ENCODE peak calls at places on chromosomes 5 and 9, in nine cellular contexts. K is CD4-positive, CD25-positive, alpha-beta regulatory T cell; A is heart right ventricle; V is aorta; L is heart left ventricle; T is tibial nerve; F is K562; O is SJCRH30; M is mammary epithelial cell. B is an unnamed sample.
A peak's percentile ranks its signal among the peaks of the same experiment; 100 is the strongest.

GRCh38 chr5:149550267-149550582 is 1.0 kb downstream of the CSNK1A1 start:
- DNase-seq in K (no peak), A (no peak), V (no peak), L (no peak), T (no peak), F (no peak), O (no peak), M (no peak), B (no peak)

GRCh38 chr5:171849585-171850353 is 64.2 kb downstream of the SMIM23 start:
- DNase-seq in K (no peak), A (no peak), V (no peak), L (peak; percentile 41), T (no peak), F (no peak), O (no peak), M (no peak), B (peak; percentile 81)

GRCh38 chr5:76701298-76701697 is 14.6 kb upstream of the F2R start:
- DNase-seq in K (no peak), A (no peak), V (no peak), L (peak; percentile 33), T (peak; percentile 41), F (no peak), O (peak; percentile 99), M (peak; percentile 97), B (no peak)

GRCh38 chr5:174837919-174838902 is 113.8 kb downstream of the MSX2 start:
- DNase-seq in K (no peak), A (no peak), V (no peak), L (peak; percentile 39), T (no peak), F (peak; percentile 9), O (peak; percentile 81), M (peak; percentile 7), B (no peak)

GRCh38 chr5:54743997-54744788 is 226.6 kb downstream of the SNX18 start:
- DNase-seq in K (peak; percentile 76), A (no peak), V (peak; percentile 60), L (no peak), T (no peak), F (peak; percentile 78), O (peak; percentile 37), M (peak; percentile 95), B (no peak)

GRCh38 chr5:174320051-174320450 is 274.5 kb downstream of the NSG2 start:
- DNase-seq in K (no peak), A (no peak), V (no peak), L (no peak), T (no peak), F (no peak), O (peak; percentile 22), M (no peak), B (no peak)

GRCh38 chr5:156124713-156125112 is 202.3 kb upstream of the SGCD start:
- DNase-seq in K (no peak), A (no peak), V (no peak), L (no peak), T (no peak), F (no peak), O (no peak), M (no peak), B (no peak)

GRCh38 chr5:137217599-137218200 is 281.4 kb downstream of the SPOCK1 start:
- DNase-seq in K (no peak), A (no peak), V (no peak), L (no peak), T (no peak), F (no peak), O (no peak), M (peak; percentile 64), B (no peak)

GRCh38 chr9:11086561-11086960 is 473.8 kb upstream of the PTPRD start:
- DNase-seq in K (no peak), A (no peak), V (no peak), L (no peak), T (no peak), F (no peak), O (no peak), M (no peak), B (no peak)

GRCh38 chr5:111271885-111272284 is 47.7 kb downstream of the CAMK4 start:
- DNase-seq in K (no peak), A (no peak), V (no peak), L (no peak), T (no peak), F (no peak), O (no peak), M (peak; percentile 46), B (no peak)

GRCh38 chr5:96984506-96985192 is 48.8 kb downstream of the LNPEP start:
- DNase-seq in K (no peak), A (no peak), V (no peak), L (no peak), T (no peak), F (no peak), O (no peak), M (no peak), B (no peak)

GRCh38 chr9:137947012-137947411 is 69.4 kb downstream of the CACNA1B start:
- DNase-seq in K (no peak), A (no peak), V (no peak), L (no peak), T (no peak), F (peak; percentile 16), O (no peak), M (no peak), B (no peak)

GRCh38 chr5:124654418-124654817 is 92.0 kb downstream of the ZNF608 start:
- DNase-seq in K (no peak), A (no peak), V (no peak), L (no peak), T (no peak), F (peak; percentile 43), O (peak; percentile 36), M (no peak), B (no peak)
- H3K4me1 ChIP-seq in K (peaks cover 19% of the 10 kb centered on the region), A (peaks cover 76% of the 10 kb centered on the region), V (no peaks in the 10 kb centered on the region), L (peaks cover 23% of the 10 kb centered on the region), T (peaks cover 38% of the 10 kb centered on the region), F (peaks cover 18% of the 10 kb centered on the region), O (peaks cover 44% of the 10 kb centered on the region), M (peaks cover 53% of the 10 kb centered on the region), B (peaks cover 14% of the 10 kb centered on the region)

GRCh38 chr5:119267958-119268386 is 87.8 kb upstream of the TNFAIP8 start:
- DNase-seq in K (peak; percentile 81), A (peak; percentile 94), V (peak; percentile 96), L (peak; percentile 95), T (peak; percentile 81), F (peak; percentile 62), O (peak; percentile 97), M (peak; percentile 82), B (peak; percentile 97)
- H3K27ac ChIP-seq in K (peak overlapping the region; percentile 88), A (peak overlapping the region; percentile 76), V (peak overlapping the region; percentile 45), L (peak overlapping the region; percentile 93), T (peak overlapping the region; percentile 96), F (peak overlapping the region; percentile 85), O (peak overlapping the region; percentile 76), M (peak overlapping the region; percentile 76), B (peak overlapping the region; percentile 96)

DNA sequence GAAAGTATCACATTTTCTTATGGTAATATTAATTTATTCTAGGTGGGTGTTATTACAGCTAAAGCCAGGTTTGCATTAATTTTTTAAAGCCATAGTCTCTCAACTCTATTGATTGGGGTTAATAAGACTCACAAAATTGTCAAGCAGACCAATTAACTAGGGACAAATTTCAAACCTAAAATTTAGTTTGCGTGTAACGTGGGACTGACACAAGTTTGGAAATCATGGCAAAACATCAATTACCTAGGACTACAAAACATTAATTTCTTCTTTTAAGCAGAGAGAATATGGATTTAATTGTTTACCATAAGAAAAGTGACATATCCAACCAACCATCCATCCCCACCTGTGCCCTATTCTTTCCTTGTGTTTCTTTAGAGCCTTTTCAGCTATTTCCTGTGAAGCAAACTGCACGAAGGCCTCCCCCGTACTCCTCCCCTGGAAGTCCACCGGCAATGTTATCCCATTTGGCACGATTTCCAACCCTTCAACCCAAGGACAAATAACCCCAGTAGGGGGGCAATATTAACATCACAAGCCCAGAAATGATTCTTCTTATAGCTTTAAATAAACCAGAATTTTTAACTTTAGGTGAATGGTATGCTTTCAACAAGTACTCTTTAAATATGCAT is 4.4 kb downstream of the HNRNPH1 start:
- DNase-seq in K (peak; percentile 3), A (no peak), V (no peak), L (no peak), T (no peak), F (no peak), O (no peak), M (no peak), B (no peak)
- H3K4me1 ChIP-seq in K (peaks cover 61% of the 10 kb centered on the region), A (peaks cover 77% of the 10 kb centered on the region), V (no peaks in the 10 kb centered on the region), L (peaks cover 33% of the 10 kb centered on the region), T (peaks cover 36% of the 10 kb centered on the region), F (peaks cover 11% of the 10 kb centered on the region), O (no peaks in the 10 kb centered on the region), M (peaks cover 24% of the 10 kb centered on the region), B (no peaks in the 10 kb centered on the region)

DNA sequence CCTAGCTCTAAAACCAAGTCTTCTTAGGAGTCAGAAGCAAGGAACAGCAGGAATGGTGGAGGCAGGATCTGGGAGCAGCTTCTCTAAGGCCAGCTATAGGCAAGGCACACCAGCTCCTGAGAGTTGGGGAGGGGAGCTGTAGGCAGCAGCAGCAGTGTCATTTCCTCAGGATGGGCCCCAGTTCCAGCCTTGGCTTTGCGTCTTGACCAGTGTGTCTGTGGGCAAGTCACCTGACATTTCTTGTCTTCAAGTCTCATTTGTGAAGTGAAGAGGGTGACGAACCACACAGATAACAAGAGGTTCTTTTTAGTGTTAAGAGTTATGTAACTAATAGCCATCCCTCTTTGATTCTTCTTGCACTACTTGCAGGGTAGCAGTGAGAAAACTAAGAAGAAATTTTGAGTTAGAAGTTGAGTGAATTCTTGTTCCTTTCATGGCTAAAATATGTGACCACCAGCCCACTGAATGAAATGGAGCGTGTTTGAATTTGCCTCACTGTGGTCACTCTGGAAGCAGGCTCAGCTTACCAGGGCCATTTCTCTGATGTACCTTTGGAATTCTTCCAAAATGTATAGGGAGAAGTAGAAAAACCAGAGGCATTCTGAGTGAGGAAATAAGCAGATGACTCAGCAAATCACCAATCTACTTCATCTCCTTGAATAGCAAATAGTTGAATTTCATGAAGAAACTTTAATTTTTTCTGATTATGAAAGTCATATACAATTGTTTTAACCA is 42.4 kb downstream of the RHOBTB3 start:
- DNase-seq in K (no peak), A (no peak), V (no peak), L (no peak), T (no peak), F (peak; percentile 40), O (peak; percentile 70), M (peak; percentile 74), B (no peak)
- H3K27ac ChIP-seq in K (no peak overlapping the region), A (no peak overlapping the region), V (no peak overlapping the region), L (no peak overlapping the region), T (no peak overlapping the region), F (peak overlapping the region; percentile 67), O (peak overlapping the region; percentile 24), M (no peak overlapping the region), B (peak overlapping the region; percentile 67)

DNA sequence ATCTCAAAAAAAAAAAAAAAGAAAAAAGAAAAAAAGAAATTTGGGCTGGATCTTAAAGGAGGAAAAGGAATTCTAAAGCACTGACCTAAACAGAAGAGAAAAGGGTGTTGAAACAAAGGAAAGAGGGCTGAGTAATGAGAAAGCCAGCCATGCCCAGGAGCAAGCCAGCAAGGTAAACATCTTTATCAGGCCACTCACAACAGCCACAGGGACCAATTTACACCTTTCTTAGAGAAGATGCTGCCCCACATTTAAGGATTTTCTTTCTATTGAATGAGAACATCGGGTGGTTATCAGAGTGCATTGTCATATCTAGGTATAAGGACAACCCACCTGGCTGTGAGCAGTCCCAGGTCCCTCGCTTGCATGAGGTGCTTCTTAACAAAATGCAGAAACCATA is 16.6 kb downstream of the LHFPL2 start:
- DNase-seq in K (no peak), A (no peak), V (no peak), L (no peak), T (no peak), F (no peak), O (no peak), M (no peak), B (no peak)
- H3K4me1 ChIP-seq in K (no peaks in the 10 kb centered on the region), A (peaks cover 21% of the 10 kb centered on the region), V (no peaks in the 10 kb centered on the region), L (no peaks in the 10 kb centered on the region), T (no peaks in the 10 kb centered on the region), F (no peaks in the 10 kb centered on the region), O (peaks cover 18% of the 10 kb centered on the region), M (peaks cover 20% of the 10 kb centered on the region), B (peaks cover 10% of the 10 kb centered on the region)

GRCh38 chr5:61674403-61674802 is 342.3 kb downstream of the ZSWIM6 start:
- DNase-seq in K (no peak), A (no peak), V (no peak), L (no peak), T (no peak), F (no peak), O (no peak), M (no peak), B (no peak)
- H3K27ac ChIP-seq in K (no peak overlapping the region), A (no peak overlapping the region), V (no peak overlapping the region), L (no peak overlapping the region), T (no peak overlapping the region), F (no peak overlapping the region), O (no peak overlapping the region), M (no peak overlapping the region), B (no peak overlapping the region)

B was measured in right cardiac atrium.